ENCODE peak calls at places on chromosomes 5 and 9, in eight cellular contexts. Q, C, O, A, U, D, V and R are unnamed samples. For H3K9me3, the result is how much of the 10 kb centered on the place peaks cover.

GRCh38 chr5:141655020-141655419 is 3.8 kb upstream of the FCHSD1 start:
- DNase-seq in Q (no peak), C (no peak), O (no peak), A (no peak), U (no peak), D (no peak), V (no peak), R (no peak)

GRCh38 chr9:21778300-21778699 is 24.1 kb upstream of the MTAP start:
- DNase-seq in Q (no peak), C (no peak), O (no peak), A (no peak), U (no peak), D (no peak), V (no peak), R (no peak)

GRCh38 chr5:111225926-111226325 is 1.7 kb downstream of the CAMK4 start:
- DNase-seq in Q (no peak), C (no peak), O (no peak), A (no peak), U (no peak), D (no peak), V (no peak), R (no peak)

GRCh38 chr5:148653840-148654781 is at the start of gene HTR4:
- DNase-seq in Q (no peak), C (peak), O (no peak), A (no peak), U (no peak), D (no peak), V (no peak), R (no peak)

GRCh38 chr5:121667292-121667691 is 184.4 kb upstream of the FTMT start:
- DNase-seq in Q (no peak), C (no peak), O (no peak), A (no peak), U (no peak), D (no peak), V (no peak), R (no peak)

GRCh38 chr5:87132696-87133095 is 135.0 kb upstream of the RASA1 start:
- DNase-seq in Q (no peak), C (no peak), O (no peak), A (no peak), U (no peak), D (no peak), V (no peak), R (no peak)

GRCh38 chr5:140109818-140110733 is 3.8 kb upstream of the PURA start:
- DNase-seq in Q (no peak), C (no peak), O (no peak), A (no peak), U (no peak), D (no peak), V (no peak), R (no peak)

GRCh38 chr5:124744170-124744911 is 2.1 kb downstream of the ZNF608 start:
- DNase-seq in Q (peak), C (peak), O (no peak), A (no peak), U (peak), D (no peak), V (no peak), R (peak)

DNA sequence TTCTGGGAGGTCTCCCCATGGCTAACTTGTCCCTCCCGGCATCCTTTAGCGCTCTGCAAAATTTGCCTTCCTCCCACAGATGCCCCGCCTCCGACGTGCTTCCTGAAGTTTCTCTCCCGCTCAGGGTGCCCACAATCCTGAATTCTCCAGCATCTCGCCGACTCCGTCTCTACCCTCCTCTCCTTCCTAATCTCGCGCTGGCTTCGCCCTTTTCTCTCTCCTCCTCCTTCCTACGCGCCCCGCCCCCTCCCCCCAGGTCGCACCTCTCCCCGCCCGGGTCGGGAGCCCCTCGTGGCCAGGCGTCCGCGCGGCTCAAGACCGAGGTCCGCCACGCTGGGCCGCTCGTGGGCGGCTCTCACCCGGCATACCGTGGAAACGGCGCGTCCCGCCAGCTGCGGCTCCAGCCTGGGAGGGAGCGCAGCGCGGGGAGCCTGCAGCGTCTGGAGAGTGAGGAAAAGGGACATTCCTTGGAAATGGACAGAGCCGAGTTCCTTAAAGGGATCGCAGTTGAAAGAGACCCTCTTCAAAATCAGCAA is 4.8 kb upstream of the IRX2 start:
- DNase-seq in Q (no peak), C (no peak), O (no peak), A (no peak), U (peak), D (no peak), V (peak), R (no peak)
- H3K9me3 ChIP-seq in Q (under half), C (under half), O (under half), A (under half), U (under half), D (under half), V (under half), R (under half)

GRCh38 chr9:91395106-91395552 is 28.5 kb downstream of the NFIL3 start:
- DNase-seq in Q (no peak), C (no peak), O (no peak), A (no peak), U (no peak), D (peak), V (no peak), R (no peak)
- TF ChIP-seq POLR2AphosphoS5 in Q (no peak), C (peak), O (no peak), A (no peak), U (peak), D (no peak), V (peak), R (no peak)

GRCh38 chr9:37363124-37363523 is 59.4 kb upstream of the GRHPR start:
- DNase-seq in Q (no peak), C (no peak), O (no peak), A (no peak), U (no peak), D (no peak), V (no peak), R (no peak)
- TF ChIP-seq POLR2A in Q (no peak), C (no peak), O (no peak), A (no peak), U (no peak), D (no peak), V (no peak), R (no peak)

GRCh38 chr5:179113143-179113530 is 53.0 kb downstream of the ZNF354C start:
- DNase-seq in Q (no peak), C (no peak), O (no peak), A (no peak), U (peak), D (no peak), V (no peak), R (no peak)
- H3K9me3 ChIP-seq in Q (under half), C (under half), O (under half), A (under half), U (half or more), D (under half), V (under half), R (under half)

GRCh38 chr9:107734231-107735014 is 244.9 kb upstream of the KLF4 start:
- DNase-seq in Q (no peak), C (peak), O (no peak), A (no peak), U (no peak), D (no peak), V (no peak), R (no peak)
- TF ChIP-seq POLR2AphosphoS5 in Q (no peak), C (no peak), O (no peak), A (no peak), U (no peak), D (no peak), V (no peak), R (peak)

GRCh38 chr9:136880651-136881050 is 5.7 kb upstream of the TRAF2 start:
- DNase-seq in Q (no peak), C (no peak), O (no peak), A (no peak), U (no peak), D (no peak), V (no peak), R (no peak)

GRCh38 chr9:136885950-136886578 is at the start of gene TRAF2:
- DNase-seq in Q (peak), C (peak), O (peak), A (peak), U (peak), D (peak), V (peak), R (peak)

GRCh38 chr9:136882109-136882946 is 4.0 kb upstream of the TRAF2 start:
- DNase-seq in Q (peak), C (peak), O (peak), A (peak), U (peak), D (peak), V (peak), R (no peak)

GRCh38 chr9:136886610-136887597 is 588 bp downstream of the TRAF2 start:
- DNase-seq in Q (peak), C (no peak), O (no peak), A (no peak), U (no peak), D (no peak), V (no peak), R (no peak)

DNA sequence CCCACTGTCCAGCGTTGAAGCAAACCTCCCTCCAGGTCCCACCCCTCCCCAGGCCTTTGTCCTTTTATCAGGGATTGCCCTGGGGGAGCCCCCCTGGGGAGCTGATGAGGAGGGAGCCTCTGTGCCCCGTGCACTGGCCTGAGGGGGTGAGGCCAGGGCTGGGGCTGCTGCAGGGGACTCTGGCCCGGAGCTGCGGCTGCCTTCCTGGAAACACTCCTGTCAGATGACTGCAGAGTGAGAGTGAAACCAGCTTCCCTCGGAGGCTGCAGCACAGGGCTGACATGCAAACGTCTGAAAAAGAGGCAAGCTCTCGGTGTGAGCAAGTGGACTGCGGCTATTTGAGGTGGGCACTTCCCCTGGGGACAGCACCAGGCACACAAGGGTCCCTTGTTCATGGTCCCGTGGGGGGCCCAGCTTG is 4.6 kb upstream of the TRAF2 start:
- DNase-seq in Q (no peak), C (no peak), O (peak), A (no peak), U (peak), D (peak), V (no peak), R (no peak)
- TF ChIP-seq POLR2A in Q (no peak), C (no peak), O (no peak), A (no peak), U (no peak), D (no peak), V (no peak), R (no peak)

DNA sequence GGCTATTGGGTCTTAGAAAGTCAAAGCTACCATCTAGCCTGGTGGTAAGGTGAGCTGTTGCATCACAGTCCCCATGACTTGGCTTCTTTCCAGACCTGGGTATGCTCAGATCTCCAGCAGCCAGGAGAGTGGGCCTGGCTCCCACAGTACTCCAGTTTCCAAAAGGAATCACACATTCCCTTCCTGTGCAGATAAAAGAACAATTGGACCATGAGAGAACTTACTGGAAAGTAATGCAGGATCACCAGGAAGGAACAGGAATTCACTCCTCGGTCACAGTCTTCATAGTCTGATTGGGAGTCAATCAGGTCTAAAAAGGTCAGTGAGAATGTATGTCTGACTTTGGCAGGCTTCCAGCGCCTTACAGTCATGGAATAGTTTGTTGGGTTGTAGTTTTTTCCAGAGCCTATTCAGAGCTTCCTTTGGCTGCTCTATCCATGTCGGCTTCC is 47.8 kb upstream of the CD180 start:
- DNase-seq in Q (peak), C (no peak), O (no peak), A (no peak), U (no peak), D (peak), V (no peak), R (no peak)
- H3K9me3 ChIP-seq in Q (under half), C (under half), O (under half), A (under half), U (under half), D (under half), V (under half), R (under half)

DNA sequence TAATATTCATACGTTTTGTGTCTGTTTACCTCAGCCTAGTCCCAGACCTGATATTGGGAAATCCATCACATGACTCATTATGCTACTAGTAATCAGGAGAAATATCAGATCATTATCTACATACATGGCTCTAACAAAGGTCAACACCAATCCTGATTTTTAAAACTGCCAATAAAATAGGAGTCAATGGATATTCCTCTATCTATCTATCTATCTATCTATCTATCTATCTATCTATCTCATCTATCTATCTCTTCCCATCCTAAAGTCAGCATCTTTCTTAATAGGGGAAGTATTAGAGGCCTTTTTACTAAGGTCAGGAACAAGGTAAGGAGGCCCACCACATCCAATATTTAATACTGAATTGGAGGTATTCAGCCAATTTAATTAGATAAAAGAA is 4.6 kb downstream of the RASGEF1C start:
- DNase-seq in Q (no peak), C (no peak), O (no peak), A (no peak), U (no peak), D (no peak), V (no peak), R (no peak)
- TF ChIP-seq POLR2AphosphoS5 in Q (no peak), C (no peak), O (no peak), A (no peak), U (no peak), D (no peak), V (no peak), R (no peak)

GRCh38 chr5:14364096-14364495 is 217.5 kb upstream of the OTULINL start:
- DNase-seq in Q (peak), C (no peak), O (no peak), A (no peak), U (no peak), D (no peak), V (no peak), R (no peak)

GRCh38 chr5:14364576-14365472 is 216.8 kb upstream of the OTULINL start:
- DNase-seq in Q (peak), C (no peak), O (no peak), A (peak), U (peak), D (peak), V (no peak), R (no peak)

GRCh38 chr5:14367364-14367763 is 214.2 kb upstream of the OTULINL start:
- DNase-seq in Q (no peak), C (no peak), O (no peak), A (no peak), U (no peak), D (no peak), V (no peak), R (no peak)

GRCh38 chr5:14365831-14366435 is 215.7 kb upstream of the OTULINL start:
- DNase-seq in Q (no peak), C (no peak), O (no peak), A (no peak), U (no peak), D (no peak), V (no peak), R (no peak)

GRCh38 chr5:14366763-14367162 is 214.8 kb upstream of the OTULINL start:
- DNase-seq in Q (no peak), C (no peak), O (no peak), A (no peak), U (no peak), D (no peak), V (no peak), R (no peak)
- TF ChIP-seq POLR2A in Q (no peak), C (no peak), O (no peak), A (no peak), U (no peak), D (no peak), V (no peak), R (no peak)